ENCODE peak calls at places on chromosome 2, in seven cellular contexts. D, S, O, U, R, Q and C are unnamed samples.

GRCh38 chr2:37890893-37891495 is 34.1 kb upstream of the RMDN2 start:
- DNase-seq in D (peak), S (peak), O (peak), U (peak), R (peak), Q (peak), C (peak)

GRCh38 chr2:127150996-127151395 is 44.0 kb upstream of the BIN1 start:
- DNase-seq in D (no peak), S (no peak), O (no peak), U (no peak), R (no peak), Q (no peak), C (no peak)

GRCh38 chr2:67561411-67561965 is 164.4 kb downstream of the ETAA1 start:
- DNase-seq in D (peak), S (peak), O (no peak), U (peak), R (peak), Q (no peak), C (peak)

GRCh38 chr2:239801404-239802100 is 223.6 kb downstream of the NDUFA10 start:
- DNase-seq in D (no peak), S (no peak), O (no peak), U (no peak), R (no peak), Q (no peak), C (no peak)

GRCh38 chr2:133082034-133082433 is 412.0 kb upstream of the LYPD1 start:
- DNase-seq in D (no peak), S (no peak), O (no peak), U (no peak), R (no peak), Q (no peak), C (no peak)

GRCh38 chr2:28547906-28548600 is 52.2 kb downstream of the PLB1 start:
- DNase-seq in D (no peak), S (no peak), O (no peak), U (no peak), R (no peak), Q (no peak), C (no peak)

GRCh38 chr2:22355816-22356433 is 1029.1 kb upstream of the KLHL29 start:
- DNase-seq in D (peak), S (no peak), O (peak), U (peak), R (peak), Q (peak), C (peak)

GRCh38 chr2:105655244-105655643 is 89.5 kb upstream of the NCK2 start:
- DNase-seq in D (no peak), S (no peak), O (no peak), U (no peak), R (peak), Q (no peak), C (no peak)

GRCh38 chr2:179129574-179130238 is 79.8 kb upstream of the CCDC141 start:
- DNase-seq in D (no peak), S (peak), O (peak), U (no peak), R (peak), Q (peak), C (no peak)

GRCh38 chr2:43576983-43577892 is 18.6 kb downstream of the THADA start:
- DNase-seq in D (peak), S (peak), O (peak), U (peak), R (peak), Q (peak), C (peak)

GRCh38 chr2:229800997-229801754 is 86.8 kb upstream of the DNER start:
- DNase-seq in D (peak), S (peak), O (peak), U (peak), R (peak), Q (peak), C (peak)

GRCh38 chr2:41869542-41870256 is 178.1 kb upstream of the PKDCC start:
- DNase-seq in D (peak), S (peak), O (peak), U (peak), R (peak), Q (peak), C (peak)

GRCh38 chr2:126115975-126116374 is 540.0 kb upstream of the GYPC start:
- DNase-seq in D (no peak), S (no peak), O (no peak), U (no peak), R (no peak), Q (no peak), C (no peak)

GRCh38 chr2:17101091-17101490 is 417.1 kb downstream of the RAD51AP2 start:
- DNase-seq in D (no peak), S (no peak), O (no peak), U (no peak), R (no peak), Q (no peak), C (no peak)

GRCh38 chr2:162477011-162477410 is 133.1 kb downstream of the GCA start:
- DNase-seq in D (no peak), S (no peak), O (no peak), U (no peak), R (no peak), Q (no peak), C (peak)

GRCh38 chr2:28175028-28175427 is 217.6 kb upstream of the FOSL2 start:
- DNase-seq in D (no peak), S (no peak), O (peak), U (no peak), R (peak), Q (no peak), C (no peak)

GRCh38 chr2:64332300-64332699 is 121.7 kb upstream of the LGALSL start:
- DNase-seq in D (no peak), S (no peak), O (no peak), U (no peak), R (no peak), Q (no peak), C (no peak)

DNA sequence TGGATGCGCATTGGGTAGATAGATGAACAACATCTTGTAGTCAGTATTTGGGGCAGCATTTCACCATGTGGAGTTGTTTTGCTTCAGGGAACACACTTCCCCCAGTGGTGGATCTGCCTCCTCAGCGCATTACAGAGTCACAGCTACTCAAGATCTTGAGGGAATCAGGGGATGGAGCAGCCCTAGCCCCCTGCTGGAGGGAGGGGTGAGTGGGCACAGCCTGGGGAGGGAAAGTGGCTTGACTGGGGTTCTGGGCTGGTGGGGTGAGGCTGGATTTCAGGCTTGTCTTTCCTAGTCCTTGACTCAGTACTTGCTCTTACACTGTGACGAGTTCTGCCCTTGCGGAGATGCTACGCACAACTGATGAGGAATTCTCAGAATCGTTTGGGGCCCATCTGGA is 271.0 kb upstream of the HS6ST1 start:
- DNase-seq in D (no peak), S (no peak), O (no peak), U (no peak), R (no peak), Q (no peak), C (no peak)
- TF ChIP-seq CTCF in D (no peak), S (no peak), O (no peak), U (no peak), R (no peak), Q (no peak), C (no peak)

GRCh38 chr2:182240862-182241371 is 185.9 kb downstream of the PDE1A start:
- DNase-seq in D (no peak), S (peak), O (peak), U (peak), R (peak), Q (peak), C (peak)
- TF ChIP-seq CTCF in D (no peak), S (peak), O (peak), U (peak), R (peak), Q (peak), C (peak)

GRCh38 chr2:217988840-217989204 is 14.0 kb downstream of the TNS1 start:
- DNase-seq in D (no peak), S (no peak), O (no peak), U (no peak), R (peak), Q (no peak), C (peak)
- TF ChIP-seq CTCF in D (peak), S (no peak), O (no peak), U (no peak), R (no peak), Q (peak), C (no peak)

GRCh38 chr2:168044579-168044978 is 202.8 kb downstream of the STK39 start:
- DNase-seq in D (no peak), S (no peak), O (no peak), U (no peak), R (no peak), Q (no peak), C (no peak)

GRCh38 chr2:168049609-168050008 is 197.8 kb downstream of the STK39 start:
- DNase-seq in D (no peak), S (no peak), O (no peak), U (no peak), R (no peak), Q (no peak), C (no peak)

GRCh38 chr2:168050377-168050776 is 197.0 kb downstream of the STK39 start:
- DNase-seq in D (no peak), S (no peak), O (no peak), U (no peak), R (no peak), Q (no peak), C (no peak)

DNA sequence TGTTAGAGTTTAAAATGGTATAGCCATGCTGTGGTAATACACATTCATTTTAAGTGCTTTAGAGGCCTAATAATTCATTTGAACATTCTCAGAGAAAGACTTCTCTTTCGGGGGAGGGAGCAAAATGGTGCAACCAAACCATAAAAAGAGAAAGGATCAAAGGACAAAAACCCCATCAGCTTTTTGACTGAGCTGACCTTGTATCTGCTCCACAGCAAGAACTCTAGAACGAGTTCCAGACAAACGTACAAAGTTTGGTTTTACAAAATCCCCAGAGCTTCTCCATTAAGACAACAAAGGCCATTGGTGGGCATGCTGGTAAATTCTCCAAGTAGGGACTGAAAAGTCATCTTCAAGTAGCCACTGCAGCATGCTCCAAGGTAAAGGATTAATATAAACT is 200.1 kb downstream of the STK39 start:
- DNase-seq in D (no peak), S (no peak), O (no peak), U (no peak), R (no peak), Q (no peak), C (no peak)
- TF ChIP-seq CTCF in D (no peak), S (no peak), O (no peak), U (no peak), R (no peak), Q (no peak), C (no peak)

GRCh38 chr2:71691747-71692455 is 238.5 kb downstream of the DYSF start:
- DNase-seq in D (no peak), S (no peak), O (no peak), U (no peak), R (no peak), Q (no peak), C (no peak)
- TF ChIP-seq CTCF in D (no peak), S (no peak), O (no peak), U (no peak), R (no peak), Q (no peak), C (no peak)

DNA sequence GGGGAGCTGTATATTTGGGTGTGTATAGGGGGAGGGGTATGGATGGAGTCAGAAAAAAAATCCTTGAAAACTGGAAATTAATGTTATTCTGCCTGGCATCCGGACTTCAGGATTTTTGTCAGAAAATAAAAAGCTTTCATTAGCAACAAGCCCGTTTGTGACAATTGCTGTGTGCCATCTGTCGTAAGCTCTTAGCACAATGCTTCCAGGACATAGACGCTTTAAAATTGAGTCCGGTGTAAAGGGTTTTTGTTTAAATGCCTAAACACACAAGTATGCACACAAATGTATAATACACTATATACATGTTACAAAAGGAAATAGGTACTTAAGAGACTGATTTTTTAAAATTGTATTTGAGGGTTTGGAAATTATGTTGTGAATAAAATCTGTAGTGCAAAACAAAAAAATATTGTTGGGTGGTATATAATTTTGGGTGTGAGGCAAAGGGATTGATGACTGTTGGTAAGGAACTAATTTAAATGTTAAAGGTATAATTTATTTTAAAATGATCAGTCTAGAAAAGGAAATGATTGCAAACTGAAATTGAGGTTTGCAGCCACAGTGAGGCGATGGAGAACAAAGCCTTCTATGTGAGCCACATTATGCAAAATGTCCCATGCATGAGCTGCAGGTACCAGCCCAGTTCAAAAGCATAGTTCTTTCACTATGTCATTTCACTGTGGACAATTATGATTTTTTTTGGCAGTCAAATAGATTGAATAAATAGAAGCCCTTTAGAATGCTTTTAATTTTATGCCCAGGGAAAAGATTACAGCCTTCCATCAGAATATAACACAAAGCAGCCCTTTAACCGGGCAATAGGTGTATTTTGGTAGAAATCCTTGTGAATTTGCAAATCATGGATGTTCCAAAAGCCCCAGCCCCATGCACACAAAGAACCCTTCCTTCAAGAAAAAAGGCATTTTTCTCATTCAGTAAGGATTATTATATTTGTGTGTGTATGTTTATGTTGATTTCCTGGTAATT is 1.5 kb downstream of the MAP2 start:
- DNase-seq in D (no peak), S (peak), O (peak), U (peak), R (peak), Q (no peak), C (peak)
- TF ChIP-seq CTCF in D (no peak), S (peak), O (peak), U (no peak), R (peak), Q (peak), C (peak)

GRCh38 chr2:196482119-196483065 is 157.1 kb upstream of the CCDC150 start:
- DNase-seq in D (no peak), S (peak), O (peak), U (no peak), R (peak), Q (peak), C (no peak)
- TF ChIP-seq CTCF in D (no peak), S (no peak), O (no peak), U (peak), R (no peak), Q (no peak), C (no peak)

DNA sequence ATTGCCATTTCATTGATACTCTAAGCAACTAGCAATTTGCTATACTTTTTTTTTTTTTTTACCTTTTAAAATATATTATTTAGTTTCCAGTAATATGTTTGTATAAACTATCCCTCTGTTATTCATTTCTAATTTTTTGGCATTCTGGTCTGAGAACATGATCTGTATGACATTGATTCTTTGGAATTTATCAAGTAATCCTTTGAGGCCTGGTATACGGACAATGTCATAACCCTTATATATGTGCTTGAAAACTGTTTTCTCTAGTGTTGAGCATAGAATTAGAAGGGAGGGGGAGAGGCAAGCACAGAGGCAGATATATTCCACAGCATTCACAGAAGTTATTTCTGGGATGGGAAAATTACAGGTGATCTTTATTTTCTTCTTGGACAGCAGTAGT is 48.2 kb upstream of the POLE4 start:
- DNase-seq in D (no peak), S (no peak), O (no peak), U (no peak), R (no peak), Q (no peak), C (no peak)
- TF ChIP-seq CTCF in D (no peak), S (no peak), O (no peak), U (no peak), R (no peak), Q (no peak), C (no peak)

DNA sequence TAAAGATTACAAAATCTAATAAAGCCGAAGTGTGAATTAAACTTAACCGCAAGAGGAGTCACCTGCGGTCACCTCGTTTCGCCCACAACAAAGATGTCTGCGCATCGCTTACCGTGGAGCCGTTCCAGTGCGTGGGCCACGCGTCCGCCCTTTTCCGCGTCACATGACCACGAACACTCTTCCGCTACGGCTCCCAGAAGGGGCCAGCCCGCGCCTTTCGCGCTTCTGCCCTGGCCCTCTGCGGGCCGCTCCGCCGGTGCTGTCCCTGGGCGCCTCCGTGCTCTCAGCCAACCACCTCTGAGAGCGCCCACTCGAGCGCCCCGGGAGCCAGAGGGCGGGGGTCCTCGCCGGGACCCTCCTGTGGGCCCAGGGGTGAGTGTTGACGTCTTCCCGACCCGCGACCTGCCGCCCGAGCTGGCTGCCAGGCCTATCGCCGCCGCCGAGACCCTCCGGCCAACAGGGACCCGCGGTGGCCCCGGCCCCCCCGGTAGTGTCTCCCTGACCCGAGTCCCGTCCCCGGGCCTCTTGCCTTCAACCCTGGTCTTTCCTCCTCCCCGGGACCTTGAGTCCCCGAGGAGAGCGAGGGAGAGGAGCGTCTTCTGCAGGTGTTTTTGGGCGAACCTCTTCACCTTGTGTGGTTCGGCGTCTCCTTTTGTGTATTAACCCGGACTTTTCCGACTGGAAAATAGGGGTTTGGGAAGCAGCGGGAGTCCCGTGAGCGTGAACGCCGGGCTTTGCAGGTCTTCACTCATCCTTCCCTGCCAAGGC is at the start of gene MFF:
- DNase-seq in D (peak), S (peak), O (peak), U (peak), R (peak), Q (peak), C (peak)
- TF ChIP-seq CTCF in D (no peak), S (peak), O (peak), U (no peak), R (peak), Q (peak), C (no peak)

DNA sequence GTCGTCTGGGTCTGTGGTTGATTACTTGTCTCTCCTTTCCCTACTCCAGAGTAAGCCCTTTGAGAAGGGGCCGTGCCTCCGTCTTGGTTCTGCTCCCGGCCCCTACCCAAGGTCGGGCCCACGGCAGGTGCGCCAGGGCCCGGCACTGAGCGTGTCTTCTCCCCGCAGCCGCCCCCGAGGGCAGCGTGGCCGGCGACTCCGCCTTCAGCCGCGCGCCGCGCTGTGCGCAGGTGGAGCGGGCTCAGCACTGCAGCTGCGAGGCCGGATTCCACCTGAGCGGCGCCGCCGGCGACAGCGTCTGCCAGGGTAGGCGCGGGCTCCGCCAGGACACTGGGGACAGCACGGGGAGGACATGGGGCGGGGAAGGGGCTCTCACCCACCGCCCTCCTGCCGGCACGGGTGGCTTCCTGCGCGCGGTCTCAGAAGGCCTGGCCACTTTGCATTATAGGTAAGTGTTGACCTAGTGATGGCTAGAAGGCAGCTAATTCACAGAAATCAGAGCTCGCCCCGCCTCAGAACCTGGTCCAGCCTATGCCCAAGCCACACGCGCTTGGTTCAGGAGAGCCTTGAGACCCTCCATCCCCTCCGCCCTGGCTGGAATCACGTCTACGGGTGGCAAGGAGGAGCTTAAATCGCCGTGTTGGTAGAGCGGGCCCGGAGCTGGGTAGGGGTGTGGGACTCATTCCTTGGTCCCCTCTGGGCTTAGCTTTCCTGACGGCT is 43.5 kb downstream of the FBLN7 start:
- DNase-seq in D (no peak), S (no peak), O (no peak), U (peak), R (peak), Q (no peak), C (no peak)
- TF ChIP-seq CTCF in D (no peak), S (no peak), O (no peak), U (no peak), R (no peak), Q (no peak), C (no peak)